ENCODE peak calls at places on chromosomes 3 and 15, in four cellular contexts. J is AG04450, Y is Caco-2, C is cardiac fibroblast. U is an unnamed sample.

GRCh38 chr15:93298901-93299300 is 209.9 kb upstream of the RGMA start:
- DNase-seq in Y (no peak), J (no peak), C (no peak), U (peak; percentile 45)

GRCh38 chr15:80873568-80873967 is 94.4 kb downstream of the CEMIP start:
- DNase-seq in C (no peak), J (no peak), Y (no peak), U (no peak)

GRCh38 chr3:53938645-53939044 is 47.0 kb upstream of the SELENOK start:
- DNase-seq in C (peak; percentile 71), J (no peak), Y (peak; percentile 65), U (peak; percentile 59)

GRCh38 chr3:155639462-155640055 is 105.3 kb downstream of the PLCH1 start:
- DNase-seq in J (no peak), Y (no peak), C (no peak), U (no peak)

GRCh38 chr3:160755776-160756304 is at the start of gene PPM1L:
- DNase-seq in J (no peak), Y (peak; percentile 51), C (peak; percentile 40), U (peak; percentile 54)

GRCh38 chr3:136070334-136070733 is 104.8 kb downstream of the PPP2R3A start:
- DNase-seq in Y (no peak), C (peak; percentile 53), J (peak; percentile 66), U (peak; percentile 79)

GRCh38 chr3:77931272-77932009 is 891.5 kb downstream of the ROBO2 start:
- DNase-seq in C (peak; percentile 12), Y (no peak), J (peak; percentile 13), U (no peak)

GRCh38 chr15:44971036-44971435 is 14.5 kb downstream of the TERB2 start:
- DNase-seq in C (no peak), Y (no peak), J (no peak), U (no peak)

GRCh38 chr3:19539488-19540395 is 391.4 kb downstream of the KCNH8 start:
- DNase-seq in J (no peak), C (no peak), Y (no peak), U (no peak)

GRCh38 chr3:19547665-19548464 is 386.2 kb downstream of the EFHB start:
- DNase-seq in C (no peak), Y (no peak), J (no peak), U (peak; percentile 1)

GRCh38 chr3:19540464-19540863 is 392.2 kb downstream of the KCNH8 start:
- DNase-seq in J (no peak), C (no peak), Y (no peak), U (no peak)

GRCh38 chr3:19541284-19541683 is 392.7 kb downstream of the EFHB start:
- DNase-seq in J (no peak), C (no peak), Y (no peak), U (no peak)

GRCh38 chr3:19543212-19543841 is 390.7 kb downstream of the EFHB start:
- DNase-seq in Y (peak; percentile 18), J (no peak), C (peak; percentile 0), U (peak; percentile 37)
- TF ChIP-seq CTCF in Y (peak; percentile 56), J (no peak), C (no peak), U (peak; percentile 76)

GRCh38 chr15:34987182-34987488 is 952 bp downstream of the ZNF770 start:
- DNase-seq in J (no peak), C (no peak), Y (no peak), U (peak; percentile 40)
- H3K4me3 ChIP-seq in J (peak overlapping the region; percentile 93), C (peak overlapping the region; percentile 82), Y (peak overlapping the region; percentile 90), U (peak overlapping the region; percentile 61)

GRCh38 chr15:76647612-76648011 is 257.5 kb downstream of the SCAPER start:
- DNase-seq in C (no peak), J (no peak), Y (peak; percentile 3), U (no peak)

GRCh38 chr15:76642671-76643070 is 262.5 kb downstream of the SCAPER start:
- DNase-seq in J (no peak), Y (no peak), C (no peak), U (no peak)
- TF ChIP-seq CTCF in J (peak; percentile 26), Y (peak; percentile 16), C (peak; percentile 20), U (peak; percentile 23)

GRCh38 chr3:172752651-172753050 is 2.1 kb downstream of the ECT2 start:
- DNase-seq in Y (no peak), J (no peak), C (no peak), U (no peak)
- H3K4me3 ChIP-seq in Y (no peak overlapping the region), J (no peak overlapping the region), C (no peak overlapping the region), U (no peak overlapping the region)

GRCh38 chr15:47116698-47117097 is 600.6 kb upstream of the SEMA6D start:
- DNase-seq in J (no peak), Y (no peak), C (no peak), U (no peak)
- TF ChIP-seq CTCF in J (no peak), Y (no peak), C (peak; percentile 6), U (no peak)

GRCh38 chr3:133038089-133038730 is at the start of gene TMEM108:
- DNase-seq in Y (no peak), J (peak; percentile 30), C (peak; percentile 36), U (peak; percentile 40)

GRCh38 chr3:133041524-133041829 is 3.3 kb downstream of the TMEM108 start:
- DNase-seq in Y (no peak), C (no peak), J (no peak), U (no peak)

GRCh38 chr3:133038731-133039398 is 674 bp downstream of the TMEM108 start:
- DNase-seq in C (peak; percentile 5), J (no peak), Y (no peak), U (peak; percentile 2)

GRCh38 chr3:133040696-133041523 is 2.7 kb downstream of the TMEM108 start:
- DNase-seq in J (peak; percentile 59), Y (peak; percentile 82), C (peak; percentile 79), U (peak; percentile 74)

GRCh38 chr3:133037440-133037839 is 751 bp upstream of the TMEM108 start:
- DNase-seq in C (no peak), J (no peak), Y (no peak), U (no peak)
- H3K4me3 ChIP-seq in C (no peak overlapping the region), J (peak overlapping the region; percentile 66), Y (no peak overlapping the region), U (no peak overlapping the region)

GRCh38 chr15:60370804-60371700 is 26.7 kb downstream of the ANXA2 start:
- DNase-seq in J (peak; percentile 94), Y (no peak), C (peak; percentile 98), U (peak; percentile 87)
- TF ChIP-seq CTCF in J (no peak), Y (no peak), C (no peak), U (no peak)